ENCODE peak calls at places on chromosomes 7 and 10, in five cellular contexts. W is K562, H is thoracic aorta, C is kidney, T is breast epithelium. M is an unnamed sample. For H3K4me1, the result is how much of the 10 kb centered on the place peaks cover.

GRCh38 chr10:47025540-47026300 is 114.5 kb downstream of the PTPN20 start:
- DNase-seq in T (no peak), C (no peak), H (no peak), W (no peak), M (no peak)

GRCh38 chr10:125444790-125445189 is 238.2 kb downstream of the TEX36 start:
- DNase-seq in T (no peak), H (no peak), W (no peak), C (no peak), M (no peak)

GRCh38 chr7:40899151-40899550 is 764.3 kb downstream of the SUGCT start:
- DNase-seq in H (no peak), W (no peak), C (no peak), T (no peak), M (no peak)

GRCh38 chr10:87547734-87548311 is 43.1 kb downstream of the MINPP1 start:
- DNase-seq in C (no peak), H (no peak), W (no peak), T (no peak), M (peak)

GRCh38 chr10:102122450-102122849 is 2.3 kb upstream of the LDB1 start:
- DNase-seq in W (no peak), C (no peak), T (no peak), H (no peak), M (no peak)

GRCh38 chr10:59991661-59992060 is 85.3 kb upstream of the CCDC6 start:
- DNase-seq in C (no peak), H (no peak), T (no peak), W (no peak), M (no peak)

GRCh38 chr7:43394441-43395130 is 188.3 kb upstream of the STK17A start:
- DNase-seq in C (no peak), H (no peak), W (no peak), T (no peak), M (no peak)

GRCh38 chr10:79905322-79906314 is 43.3 kb downstream of the SFTPD start:
- DNase-seq in T (no peak), C (no peak), W (no peak), H (no peak), M (no peak)

GRCh38 chr10:127275793-127276415 is 79.5 kb upstream of the INSYN2A start:
- DNase-seq in T (no peak), W (no peak), H (no peak), C (no peak), M (no peak)

GRCh38 chr10:7438196-7438986 is 27.6 kb upstream of the SFMBT2 start:
- DNase-seq in T (no peak), W (no peak), H (no peak), C (no peak), M (no peak)

GRCh38 chr7:2102375-2102723 is 130.4 kb downstream of the MAD1L1 start:
- DNase-seq in T (no peak), W (no peak), C (no peak), H (no peak), M (no peak)
- H3K4me1 ChIP-seq in T (under half), W (under half), C (under half), H (under half), M (under half)

DNA sequence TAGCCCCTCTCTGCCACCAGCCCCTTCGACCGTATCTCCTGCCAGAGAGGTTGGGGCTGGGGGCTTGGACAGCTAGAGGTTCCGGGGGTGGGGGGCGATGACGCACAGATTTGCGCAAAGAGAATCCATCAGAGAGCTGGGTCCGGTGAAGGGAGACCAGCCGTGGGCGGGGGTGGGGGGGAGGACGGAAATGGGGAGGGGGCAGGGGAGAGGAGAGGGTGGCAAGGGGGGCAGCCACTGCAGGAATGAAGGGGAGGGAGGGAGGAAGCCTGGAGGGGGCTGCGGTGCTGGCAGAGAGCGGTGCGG is 1.2 kb upstream of the VGF start:
- DNase-seq in C (no peak), W (peak), T (no peak), H (no peak), M (no peak)
- H3K4me1 ChIP-seq in C (under half), W (under half), T (under half), H (under half), M (under half)

DNA sequence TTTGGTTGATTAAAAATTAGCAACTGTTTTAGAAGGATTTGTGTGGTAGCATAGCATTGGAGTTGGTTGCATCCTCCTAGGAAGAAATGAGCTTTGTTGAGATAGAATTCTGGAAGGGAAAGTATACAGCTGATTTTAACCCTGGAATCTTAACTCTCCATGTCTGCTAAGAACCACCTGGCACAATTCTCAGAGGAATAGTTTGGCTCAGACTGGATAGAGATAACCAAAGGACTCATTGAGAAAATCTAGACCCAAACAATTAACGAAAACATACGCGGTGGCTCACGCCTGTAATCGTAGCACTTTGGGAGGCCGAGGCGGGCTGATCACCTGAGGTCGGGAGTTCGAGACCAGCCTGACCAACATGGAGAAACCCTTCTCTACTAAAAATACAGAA is 99.1 kb upstream of the AOAH start:
- DNase-seq in C (no peak), W (no peak), T (no peak), H (no peak), M (no peak)
- H3K4me1 ChIP-seq in C (under half), W (under half), T (under half), H (under half), M (under half)

DNA sequence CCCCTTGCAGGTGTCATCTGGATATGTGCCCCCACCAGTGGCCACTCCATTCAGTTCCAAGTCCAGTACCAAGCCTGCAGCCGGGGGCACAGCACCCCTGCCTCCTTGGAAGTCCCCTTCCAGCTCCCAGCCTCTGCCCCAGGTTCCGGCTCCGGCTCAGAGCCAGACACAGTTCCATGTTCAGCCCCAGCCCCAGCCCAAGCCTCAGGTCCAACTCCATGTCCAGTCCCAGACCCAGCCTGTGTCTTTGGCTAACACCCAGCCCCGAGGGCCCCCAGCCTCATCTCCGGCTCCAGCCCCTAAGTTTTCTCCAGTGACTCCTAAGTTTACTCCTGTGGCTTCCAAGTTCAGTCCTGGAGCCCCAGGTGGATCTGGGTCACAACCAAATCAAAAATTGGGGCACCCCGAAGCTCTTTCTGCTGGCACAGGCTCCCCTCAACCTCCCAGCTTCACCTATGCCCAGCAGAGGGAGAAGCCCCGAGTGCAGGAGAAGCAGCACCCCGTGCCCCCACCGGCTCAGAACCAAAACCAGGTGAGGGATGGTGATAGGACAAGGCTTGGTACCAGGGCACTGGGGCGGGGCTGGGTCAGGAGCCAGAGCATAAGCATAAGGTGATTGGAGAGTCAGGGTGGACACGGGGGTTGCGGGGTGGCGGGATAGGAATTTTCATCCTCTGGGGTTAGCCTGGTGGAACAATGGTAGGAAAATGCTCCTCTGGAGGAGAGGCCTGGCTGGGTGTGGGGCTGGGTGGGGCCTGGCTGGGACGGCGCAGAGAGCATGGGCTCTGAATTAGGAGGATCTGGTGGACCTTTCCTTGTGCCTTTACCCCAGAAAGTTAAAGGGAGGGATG is 1.9 kb downstream of the ZYX start:
- DNase-seq in W (no peak), T (no peak), C (peak), H (no peak), M (no peak)
- H3K4me1 ChIP-seq in W (under half), T (under half), C (under half), H (under half), M (under half)

DNA sequence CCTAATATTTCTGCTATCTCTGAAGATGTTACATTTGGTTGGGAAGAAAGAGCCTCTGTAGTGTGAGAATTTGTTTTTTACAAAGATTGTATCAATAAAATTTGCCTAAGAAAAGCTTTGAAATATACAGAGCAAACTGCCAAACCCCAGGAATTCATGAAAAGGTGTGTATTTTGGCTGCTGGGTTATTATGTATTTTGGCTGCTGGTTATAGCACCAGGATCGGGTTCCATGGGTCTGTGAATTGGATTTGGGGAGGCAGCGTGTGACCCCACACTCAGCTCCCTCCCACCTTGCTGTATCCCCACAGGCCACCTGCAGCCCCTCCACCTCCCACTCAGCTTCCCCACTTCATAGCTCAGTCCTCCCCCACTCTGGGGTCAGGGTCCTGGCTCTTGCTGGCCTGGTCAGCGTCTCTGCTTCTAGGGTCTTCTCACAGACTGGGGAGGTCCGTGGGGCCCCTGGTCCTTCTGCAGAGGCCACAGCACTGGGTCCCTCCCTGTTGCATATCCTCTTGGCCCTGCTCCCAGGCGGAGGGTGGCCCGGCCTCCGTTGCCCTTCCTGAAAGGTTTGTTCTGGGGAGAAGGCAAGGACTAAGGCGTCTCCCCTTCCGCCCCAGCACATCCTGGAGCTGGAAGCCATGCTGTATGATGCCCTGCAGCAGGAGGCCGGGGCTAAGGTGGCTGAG is 24.0 kb upstream of the DPYSL4 start:
- DNase-seq in T (no peak), W (no peak), C (no peak), H (no peak), M (no peak)
- H3K4me1 ChIP-seq in T (under half), W (under half), C (under half), H (under half), M (under half)

DNA sequence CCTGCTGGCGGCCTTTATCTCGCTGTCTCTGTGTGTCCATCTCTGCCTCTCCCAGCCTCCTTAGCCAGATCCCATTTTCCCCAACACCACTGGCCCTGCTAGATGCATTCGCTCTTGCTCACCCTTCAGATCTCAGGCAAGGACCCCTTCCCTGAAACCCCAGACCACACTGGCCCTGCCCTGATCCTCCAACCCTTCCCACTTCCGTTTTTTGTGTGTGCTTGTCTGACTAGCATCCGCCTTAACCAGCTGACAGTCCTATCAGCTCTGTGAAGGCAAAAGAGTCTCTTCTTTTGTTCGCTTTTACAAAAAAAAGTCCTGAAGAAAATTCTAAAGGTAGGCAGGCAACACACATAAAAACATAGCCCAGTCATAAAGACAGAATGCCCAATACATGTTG is 28.7 kb downstream of the CHST15 start:
- DNase-seq in C (no peak), T (no peak), W (no peak), H (no peak), M (no peak)
- H3K4me1 ChIP-seq in C (under half), T (under half), W (under half), H (under half), M (under half)

DNA sequence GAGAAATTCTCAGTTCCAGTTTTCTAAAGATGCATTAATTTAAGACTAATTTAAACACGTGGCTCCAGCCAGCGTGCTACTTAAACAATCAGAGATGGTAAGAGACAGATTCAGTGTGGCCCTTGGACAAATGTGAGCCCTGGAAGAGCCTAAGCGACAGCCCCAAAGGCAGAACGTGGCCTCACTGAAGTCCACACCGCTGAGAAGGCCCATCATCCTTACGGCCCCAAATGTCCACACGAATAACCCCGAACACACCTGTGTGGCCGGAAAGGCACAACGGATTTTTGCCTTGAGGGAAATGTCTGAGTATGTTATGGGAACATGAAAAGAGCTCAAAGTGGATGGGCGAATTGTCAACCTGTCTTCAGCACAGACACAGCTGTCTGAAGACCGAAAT is 3.2 kb downstream of the COX19 start:
- DNase-seq in W (no peak), C (no peak), H (no peak), T (no peak), M (no peak)
- H3K4me1 ChIP-seq in W (under half), C (under half), H (under half), T (under half), M (under half)

M was measured in Panc1.